ENCODE peak calls at places on chromosomes 7 and 10, in nine cellular contexts. A is M059J; H is ACHN; O is stimulated activated CD4-positive, alpha-beta T cell treated with anti-CD3 and anti-CD28 coated beads, Interleukin-4, amount 100 ng/mL, for 1 hour; M is transverse colon; S is COR-L47; G is KBM-7; R is HCEC 1CT; K is activated CD4-positive, alpha-beta T cell treated with anti-CD3 and anti-CD28 coated beads, Interleukin-2, amount 50 U/mL, for 1 hour. T is an unnamed sample.

GRCh38 chr7:767941-768729 is 41.1 kb upstream of the PRKAR1B start:
- DNase-seq in M (no peak), S (peak), K (no peak), H (peak), O (peak), R (no peak), G (no peak), A (no peak), T (no peak)

GRCh38 chr7:45872116-45873034 is 507 bp downstream of the CCDC201 start:
- DNase-seq in M (no peak), O (no peak), A (peak), S (no peak), H (peak), R (no peak), G (peak), K (no peak), T (no peak)

GRCh38 chr7:117809958-117810357 is 63.3 kb downstream of the CTTNBP2 start:
- DNase-seq in A (no peak), S (no peak), K (no peak), H (no peak), G (no peak), R (no peak), O (no peak), M (no peak), T (no peak)

GRCh38 chr7:87253589-87254087 is 34.1 kb upstream of the TMEM243 start:
- DNase-seq in M (no peak), O (no peak), R (no peak), G (no peak), A (no peak), H (no peak), S (no peak), K (no peak), T (no peak)

GRCh38 chr7:149595078-149595477 is 97.5 kb upstream of the ZNF746 start:
- DNase-seq in R (no peak), M (no peak), H (no peak), S (no peak), G (no peak), O (no peak), A (no peak), K (no peak), T (no peak)

GRCh38 chr7:81743201-81743600 is 26.6 kb downstream of the HGF start:
- DNase-seq in A (no peak), R (no peak), S (no peak), M (no peak), G (no peak), K (no peak), H (no peak), O (no peak), T (no peak)

GRCh38 chr10:25176421-25176968 is 1.7 kb downstream of the GPR158 start:
- DNase-seq in G (no peak), M (no peak), K (no peak), A (no peak), R (no peak), H (no peak), O (no peak), S (peak), T (no peak)

GRCh38 chr7:98387544-98388226 is 13.2 kb downstream of the BAIAP2L1 start:
- DNase-seq in A (no peak), G (no peak), S (peak), M (no peak), K (no peak), H (no peak), R (no peak), O (no peak), T (no peak)

GRCh38 chr10:18571780-18572179 is 79.6 kb downstream of the NSUN6 start:
- DNase-seq in A (no peak), H (no peak), G (no peak), M (no peak), K (no peak), R (no peak), S (no peak), O (no peak), T (no peak)

GRCh38 chr10:35464805-35465456 is 128.6 kb downstream of the CCNY start:
- DNase-seq in H (no peak), S (no peak), A (no peak), G (no peak), R (peak), M (no peak), K (no peak), O (no peak), T (no peak)

GRCh38 chr10:46232666-46233065 is 54.1 kb upstream of the ANTXRL start:
- DNase-seq in G (no peak), O (no peak), H (no peak), A (no peak), R (no peak), M (no peak), K (no peak), S (no peak), T (no peak)

GRCh38 chr7:128409435-128410091 is at the start of gene IMPDH1:
- DNase-seq in A (peak), M (peak), H (peak), S (peak), K (peak), G (peak), O (peak), R (peak), T (peak)